ENCODE peak calls at places on chromosomes 13 and 19, in six cellular contexts. V is uterus, G is A673, E is fibroblast of lung, X is tibial artery, B is neural progenitor cell. W is an unnamed sample.

GRCh38 chr19:511101-511841 is 4.0 kb downstream of the TPGS1 start:
- DNase-seq in V (no peak), G (peak; percentile 84), E (no peak), X (no peak), B (peak; percentile 75), W (no peak)

GRCh38 chr13:113122571-113123225 is at the start of gene F10:
- DNase-seq in V (peak; percentile 70), G (no peak), E (peak; percentile 74), X (peak; percentile 75), B (peak; percentile 72), W (peak; percentile 39)

GRCh38 chr19:18317998-18318800 is 4.7 kb downstream of the LSM4 start:
- DNase-seq in V (no peak), G (no peak), E (no peak), X (no peak), B (no peak), W (no peak)

GRCh38 chr13:29918845-29919244 is 68.4 kb upstream of the UBL3 start:
- DNase-seq in V (no peak), G (no peak), E (peak; percentile 80), X (no peak), B (no peak), W (no peak)

GRCh38 chr19:39052243-39052746 is 19.9 kb upstream of the FBXO27 start:
- DNase-seq in V (peak; percentile 22), G (peak; percentile 49), E (peak; percentile 60), X (peak; percentile 33), B (peak; percentile 85), W (peak; percentile 20)

GRCh38 chr19:38679839-38680238 is 32.4 kb downstream of the ACTN4 start:
- DNase-seq in V (no peak), G (no peak), E (peak; percentile 31), X (no peak), B (no peak), W (no peak)

GRCh38 chr13:43908156-43909126 is 28.7 kb downstream of the LACC1 start:
- DNase-seq in V (no peak), G (peak; percentile 52), E (peak; percentile 78), X (no peak), B (peak; percentile 58), W (peak; percentile 55)

GRCh38 chr19:12497032-12497431 is 12.4 kb upstream of the ZNF709 start:
- DNase-seq in V (no peak), G (no peak), E (no peak), X (no peak), B (no peak), W (no peak)

GRCh38 chr13:106651442-106651841 is 83.5 kb upstream of the ARGLU1 start:
- DNase-seq in V (no peak), G (no peak), E (peak; percentile 36), X (no peak), B (no peak), W (no peak)

GRCh38 chr13:24050292-24050711 is 110.2 kb upstream of the SPATA13 start:
- DNase-seq in V (peak; percentile 43), G (peak; percentile 28), E (peak; percentile 76), X (no peak), B (no peak), W (no peak)

GRCh38 chr13:49369876-49370275 is 74.0 kb downstream of the CAB39L start:
- DNase-seq in V (no peak), G (no peak), E (no peak), X (no peak), B (no peak), W (no peak)

GRCh38 chr13:77696863-77697207 is 652 bp upstream of the SLAIN1 start:
- DNase-seq in V (no peak), G (no peak), E (no peak), X (no peak), B (no peak), W (no peak)

GRCh38 chr13:38042771-38043170 is 173.2 kb upstream of the TRPC4 start:
- DNase-seq in V (no peak), G (peak; percentile 55), E (no peak), X (no peak), B (no peak), W (no peak)

GRCh38 chr19:1672038-1672768 is 19.8 kb upstream of the TCF3 start:
- DNase-seq in V (peak; percentile 34), G (peak; percentile 70), E (peak; percentile 40), X (no peak), B (peak; percentile 73), W (no peak)

GRCh38 chr13:88840085-88840484 is 1168.9 kb downstream of the SLITRK5 start:
- DNase-seq in V (no peak), G (no peak), E (no peak), X (no peak), B (no peak), W (no peak)

GRCh38 chr13:84413016-84413415 is 530.7 kb upstream of the SLITRK1 start:
- DNase-seq in V (no peak), G (no peak), E (no peak), X (no peak), B (no peak), W (no peak)

GRCh38 chr13:50085063-50085462 is 69.8 kb downstream of the KCNRG start:
- DNase-seq in V (no peak), G (peak; percentile 73), E (peak; percentile 71), X (no peak), B (peak; percentile 59), W (no peak)

GRCh38 chr19:54817670-54818536 is 1.6 kb downstream of the KIR3DL1 start:
- DNase-seq in V (no peak), G (no peak), E (no peak), X (no peak), B (no peak), W (no peak)

GRCh38 chr19:18436651-18437478 is 1.1 kb downstream of the ISYNA1 start:
- DNase-seq in V (peak; percentile 85), G (peak; percentile 96), E (peak; percentile 84), X (peak; percentile 57), B (peak; percentile 92), W (no peak)

GRCh38 chr13:110396913-110397379 is 89.9 kb downstream of the COL4A2 start:
- DNase-seq in V (peak; percentile 94), G (no peak), E (peak; percentile 100), X (peak; percentile 98), B (no peak), W (peak; percentile 100)

GRCh38 chr19:31110331-31110730 is 238.9 kb downstream of the TSHZ3 start:
- DNase-seq in V (peak; percentile 23), G (no peak), E (peak; percentile 63), X (peak; percentile 22), B (peak; percentile 61), W (no peak)

GRCh38 chr19:19471682-19472081 is 43.7 kb downstream of the TSSK6 start:
- DNase-seq in V (no peak), G (no peak), E (no peak), X (no peak), B (no peak), W (no peak)

GRCh38 chr19:50512112-50512998 is 1.4 kb downstream of the ASPDH start:
- DNase-seq in V (no peak), G (no peak), E (no peak), X (no peak), B (no peak), W (no peak)

GRCh38 chr13:110712081-110712848 is 1.2 kb upstream of the ING1 start:
- DNase-seq in V (peak; percentile 85), G (peak; percentile 93), E (peak; percentile 79), X (peak; percentile 79), B (peak; percentile 95), W (peak; percentile 53)

GRCh38 chr13:90084684-90085290 is 1262.7 kb upstream of the MIR17HG start:
- DNase-seq in V (no peak), G (peak; percentile 18), E (peak; percentile 42), X (no peak), B (no peak), W (no peak)

GRCh38 chr13:34391071-34391470 is 551.0 kb upstream of the NBEA start:
- DNase-seq in V (no peak), G (no peak), E (peak; percentile 33), X (no peak), B (no peak), W (no peak)

GRCh38 chr19:41328157-41328817 is 18.3 kb downstream of the CCDC97 start:
- DNase-seq in V (no peak), G (no peak), E (peak; percentile 34), X (peak; percentile 34), B (no peak), W (no peak)

GRCh38 chr19:36215276-36216171 is 618 bp downstream of the ZNF146 start:
- DNase-seq in V (no peak), G (peak; percentile 45), E (peak; percentile 60), X (no peak), B (peak; percentile 39), W (no peak)

GRCh38 chr13:76668141-76668540 is 218.1 kb downstream of the KCTD12 start:
- DNase-seq in V (no peak), G (no peak), E (no peak), X (no peak), B (no peak), W (no peak)

DNA sequence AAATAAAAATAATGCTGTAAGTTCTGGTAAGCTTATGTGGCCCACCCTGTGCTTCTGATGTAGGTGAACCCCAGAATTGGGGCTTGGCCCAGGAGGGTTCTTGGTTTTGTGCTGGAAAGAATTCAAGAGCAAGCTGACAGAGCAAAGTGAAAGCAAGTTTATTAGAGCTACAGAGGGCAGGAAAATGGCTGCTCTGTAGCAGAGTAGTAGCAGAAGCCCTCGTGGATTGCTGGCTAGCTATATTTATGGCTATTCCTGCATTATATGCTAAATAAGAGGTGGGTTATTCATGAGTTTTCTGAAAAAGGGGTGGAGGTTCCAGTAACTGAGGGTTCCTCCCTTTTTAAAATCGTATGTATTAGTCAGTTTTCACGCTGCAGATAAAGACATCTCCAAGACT is 20.5 kb upstream of the ZNF599 start:
- DNase-seq in V (no peak), G (peak; percentile 3), E (no peak), X (no peak), B (no peak), W (no peak)
- H3K9me3 ChIP-seq in V (no peaks in the 10 kb centered on the region), G (no peaks in the 10 kb centered on the region), E (no peaks in the 10 kb centered on the region), X (no peaks in the 10 kb centered on the region), B (no peaks in the 10 kb centered on the region), W (no peaks in the 10 kb centered on the region)

GRCh38 chr19:56613639-56614038 is 18.5 kb downstream of the ZNF71 start:
- DNase-seq in V (no peak), G (no peak), E (no peak), X (no peak), B (no peak), W (no peak)
- H3K9me3 ChIP-seq in V (peaks cover 51% of the 10 kb centered on the region), G (peaks cover 16% of the 10 kb centered on the region), E (no peaks in the 10 kb centered on the region), X (peaks cover 39% of the 10 kb centered on the region), B (peaks cover 12% of the 10 kb centered on the region), W (peaks cover 35% of the 10 kb centered on the region)

GRCh38 chr19:8814176-8814575 is 17.9 kb downstream of the ZNF558 start:
- DNase-seq in V (no peak), G (no peak), E (no peak), X (no peak), B (no peak), W (no peak)
- H3K9me3 ChIP-seq in V (peaks cover 89% of the 10 kb centered on the region), G (peaks cover 74% of the 10 kb centered on the region), E (peaks cover 5% of the 10 kb centered on the region), X (peaks cover 93% of the 10 kb centered on the region), B (peaks cover 76% of the 10 kb centered on the region), W (peaks cover 42% of the 10 kb centered on the region)

DNA sequence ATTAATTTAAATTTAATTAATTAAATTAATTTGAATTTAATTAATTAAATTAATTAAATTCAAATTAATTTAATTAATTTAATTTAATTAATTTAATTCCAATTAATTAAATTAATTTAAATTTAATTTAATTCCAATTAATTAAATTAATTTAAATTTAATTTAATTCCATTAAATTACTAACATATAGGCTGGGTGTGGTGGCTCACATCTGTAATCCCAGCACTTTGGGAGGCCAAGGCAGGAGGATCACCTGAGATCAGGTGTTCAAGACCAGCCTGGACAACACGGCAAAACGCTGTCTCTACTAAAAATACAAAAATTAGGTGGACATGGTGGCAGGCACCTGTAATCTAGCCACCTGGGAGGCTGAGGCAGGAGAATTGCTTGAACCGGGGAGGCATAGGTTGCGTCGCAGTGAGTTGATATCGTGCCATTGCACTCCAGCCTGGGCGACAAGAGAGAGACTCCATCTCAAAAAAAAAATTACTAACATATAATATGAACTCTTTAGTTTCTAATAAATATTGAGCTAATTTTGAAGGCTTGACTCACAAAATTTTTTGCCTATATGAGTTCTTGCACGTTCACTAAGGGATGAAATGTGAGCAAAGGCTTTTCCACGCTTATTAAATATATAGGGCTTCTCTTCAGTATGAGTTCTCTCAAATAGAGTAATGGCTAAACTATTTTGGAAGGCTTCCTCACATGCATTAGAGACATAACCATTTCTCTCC is 9.0 kb upstream of the USP29 start:
- DNase-seq in V (no peak), G (peak; percentile 25), E (no peak), X (no peak), B (no peak), W (no peak)
- H3K9me3 ChIP-seq in V (peaks cover 12% of the 10 kb centered on the region), G (peaks cover 49% of the 10 kb centered on the region), E (no peaks in the 10 kb centered on the region), X (peaks cover 25% of the 10 kb centered on the region), B (peaks cover 24% of the 10 kb centered on the region), W (peaks cover 40% of the 10 kb centered on the region)

W was measured in AG04450.